ENCODE peak calls at places on chromosome 14, in ten cellular contexts. One of them, this sample, is unnamed.

GRCh38 chr14:94009767-94010166 is 12.7 kb downstream of the CCDC197 start:
- DNase-seq in endodermal cell: no peak
- DNase-seq in effector memory CD4-positive, alpha-beta T cell: no peak
- DNase-seq in OCI-LY7: no peak
- DNase-seq in A549: no peak
- DNase-seq in left lung: no peak
- DNase-seq in heart left ventricle: no peak
- DNase-seq in neural progenitor cell: no peak
- DNase-seq in iPS DF 6.9: no peak
- DNase-seq in psoas muscle: peak; percentile 20
- DNase-seq in this sample: no peak

GRCh38 chr14:99971929-99972747 is 93.1 kb upstream of the EVL start:
- DNase-seq in iPS DF 6.9: no peak
- DNase-seq in effector memory CD4-positive, alpha-beta T cell: no peak
- DNase-seq in neural progenitor cell: peak; percentile 75
- DNase-seq in OCI-LY7: peak; percentile 19
- DNase-seq in psoas muscle: no peak
- DNase-seq in endodermal cell: peak; percentile 68
- DNase-seq in A549: no peak
- DNase-seq in left lung: peak; percentile 80
- DNase-seq in heart left ventricle: peak; percentile 18
- DNase-seq in this sample: no peak

GRCh38 chr14:53847057-53847456 is 109.6 kb downstream of the BMP4 start:
- DNase-seq in iPS DF 6.9: no peak
- DNase-seq in effector memory CD4-positive, alpha-beta T cell: no peak
- DNase-seq in heart left ventricle: no peak
- DNase-seq in left lung: no peak
- DNase-seq in psoas muscle: no peak
- DNase-seq in A549: no peak
- DNase-seq in OCI-LY7: no peak
- DNase-seq in endodermal cell: no peak
- DNase-seq in neural progenitor cell: no peak
- DNase-seq in this sample: no peak

GRCh38 chr14:73721101-73721821 is 7.1 kb upstream of the PNMA1 start:
- DNase-seq in psoas muscle: no peak
- DNase-seq in iPS DF 6.9: no peak
- DNase-seq in endodermal cell: peak; percentile 88
- DNase-seq in left lung: no peak
- DNase-seq in neural progenitor cell: peak; percentile 41
- DNase-seq in heart left ventricle: no peak
- DNase-seq in OCI-LY7: no peak
- DNase-seq in effector memory CD4-positive, alpha-beta T cell: no peak
- DNase-seq in A549: no peak
- DNase-seq in this sample: no peak

GRCh38 chr14:105761842-105762241 is 235.5 kb downstream of the TMEM121 start:
- DNase-seq in A549: no peak
- DNase-seq in left lung: no peak
- DNase-seq in iPS DF 6.9: no peak
- DNase-seq in endodermal cell: no peak
- DNase-seq in neural progenitor cell: no peak
- DNase-seq in OCI-LY7: no peak
- DNase-seq in psoas muscle: no peak
- DNase-seq in effector memory CD4-positive, alpha-beta T cell: no peak
- DNase-seq in heart left ventricle: no peak
- DNase-seq in this sample: no peak

GRCh38 chr14:96587823-96588385 is 85.7 kb downstream of the PAPOLA start:
- DNase-seq in OCI-LY7: no peak
- DNase-seq in left lung: no peak
- DNase-seq in psoas muscle: no peak
- DNase-seq in iPS DF 6.9: no peak
- DNase-seq in endodermal cell: peak; percentile 36
- DNase-seq in heart left ventricle: no peak
- DNase-seq in A549: no peak
- DNase-seq in neural progenitor cell: no peak
- DNase-seq in effector memory CD4-positive, alpha-beta T cell: no peak
- DNase-seq in this sample: no peak

GRCh38 chr14:89965839-89966238 is 10.1 kb downstream of the TDP1 start:
- DNase-seq in left lung: no peak
- DNase-seq in psoas muscle: no peak
- DNase-seq in effector memory CD4-positive, alpha-beta T cell: no peak
- DNase-seq in A549: no peak
- DNase-seq in heart left ventricle: no peak
- DNase-seq in OCI-LY7: no peak
- DNase-seq in iPS DF 6.9: no peak
- DNase-seq in neural progenitor cell: no peak
- DNase-seq in endodermal cell: no peak
- DNase-seq in this sample: no peak

GRCh38 chr14:50725761-50726160 is 57.7 kb upstream of the SAV1 start:
- DNase-seq in OCI-LY7: no peak
- DNase-seq in left lung: no peak
- DNase-seq in effector memory CD4-positive, alpha-beta T cell: no peak
- DNase-seq in A549: no peak
- DNase-seq in endodermal cell: no peak
- DNase-seq in heart left ventricle: no peak
- DNase-seq in iPS DF 6.9: no peak
- DNase-seq in neural progenitor cell: no peak
- DNase-seq in psoas muscle: no peak
- DNase-seq in this sample: no peak

GRCh38 chr14:66539034-66539433 is 31.1 kb downstream of the GPHN start:
- DNase-seq in neural progenitor cell: no peak
- DNase-seq in endodermal cell: no peak
- DNase-seq in effector memory CD4-positive, alpha-beta T cell: no peak
- DNase-seq in heart left ventricle: no peak
- DNase-seq in psoas muscle: no peak
- DNase-seq in A549: no peak
- DNase-seq in OCI-LY7: no peak
- DNase-seq in left lung: no peak
- DNase-seq in iPS DF 6.9: no peak
- DNase-seq in this sample: no peak
- H3K4me1 ChIP-seq in neural progenitor cell: no peaks in the 10 kb centered on the region
- H3K4me1 ChIP-seq in endodermal cell: no peaks in the 10 kb centered on the region
- H3K4me1 ChIP-seq in effector memory CD4-positive, alpha-beta T cell: no peaks in the 10 kb centered on the region
- H3K4me1 ChIP-seq in heart left ventricle: peaks cover 13% of the 10 kb centered on the region
- H3K4me1 ChIP-seq in psoas muscle: peaks cover 20% of the 10 kb centered on the region
- H3K4me1 ChIP-seq in A549: no peaks in the 10 kb centered on the region
- H3K4me1 ChIP-seq in OCI-LY7: no peaks in the 10 kb centered on the region
- H3K4me1 ChIP-seq in left lung: no peaks in the 10 kb centered on the region
- H3K4me1 ChIP-seq in iPS DF 6.9: no peaks in the 10 kb centered on the region
- H3K4me1 ChIP-seq in this sample: no peaks in the 10 kb centered on the region

GRCh38 chr14:70885343-70886014 is 21.8 kb upstream of the PCNX1 start:
- DNase-seq in iPS DF 6.9: no peak
- DNase-seq in neural progenitor cell: no peak
- DNase-seq in heart left ventricle: no peak
- DNase-seq in left lung: no peak
- DNase-seq in endodermal cell: no peak
- DNase-seq in effector memory CD4-positive, alpha-beta T cell: no peak
- DNase-seq in OCI-LY7: no peak
- DNase-seq in psoas muscle: no peak
- DNase-seq in A549: no peak
- DNase-seq in this sample: no peak

GRCh38 chr14:70884595-70885342 is 22.5 kb upstream of the PCNX1 start:
- DNase-seq in left lung: no peak
- DNase-seq in iPS DF 6.9: no peak
- DNase-seq in endodermal cell: no peak
- DNase-seq in neural progenitor cell: no peak
- DNase-seq in effector memory CD4-positive, alpha-beta T cell: no peak
- DNase-seq in heart left ventricle: no peak
- DNase-seq in OCI-LY7: no peak
- DNase-seq in psoas muscle: no peak
- DNase-seq in A549: no peak
- DNase-seq in this sample: no peak

GRCh38 chr14:70888151-70888499 is 19.1 kb upstream of the PCNX1 start:
- DNase-seq in heart left ventricle: no peak
- DNase-seq in endodermal cell: no peak
- DNase-seq in effector memory CD4-positive, alpha-beta T cell: no peak
- DNase-seq in neural progenitor cell: no peak
- DNase-seq in left lung: no peak
- DNase-seq in OCI-LY7: no peak
- DNase-seq in iPS DF 6.9: no peak
- DNase-seq in psoas muscle: no peak
- DNase-seq in A549: no peak
- DNase-seq in this sample: no peak

GRCh38 chr14:70887207-70888150 is 19.8 kb upstream of the PCNX1 start:
- DNase-seq in psoas muscle: no peak
- DNase-seq in OCI-LY7: no peak
- DNase-seq in A549: no peak
- DNase-seq in iPS DF 6.9: no peak
- DNase-seq in endodermal cell: no peak
- DNase-seq in effector memory CD4-positive, alpha-beta T cell: no peak
- DNase-seq in left lung: no peak
- DNase-seq in heart left ventricle: no peak
- DNase-seq in neural progenitor cell: no peak
- DNase-seq in this sample: no peak

GRCh38 chr14:70886421-70887206 is 20.6 kb upstream of the PCNX1 start:
- DNase-seq in psoas muscle: no peak
- DNase-seq in endodermal cell: no peak
- DNase-seq in effector memory CD4-positive, alpha-beta T cell: peak; percentile 30
- DNase-seq in heart left ventricle: no peak
- DNase-seq in neural progenitor cell: no peak
- DNase-seq in A549: no peak
- DNase-seq in left lung: no peak
- DNase-seq in OCI-LY7: peak; percentile 33
- DNase-seq in iPS DF 6.9: no peak
- DNase-seq in this sample: peak; percentile 23
- H3K4me1 ChIP-seq in psoas muscle: no peaks in the 10 kb centered on the region
- H3K4me1 ChIP-seq in endodermal cell: no peaks in the 10 kb centered on the region
- H3K4me1 ChIP-seq in effector memory CD4-positive, alpha-beta T cell: peaks cover 77% of the 10 kb centered on the region
- H3K4me1 ChIP-seq in heart left ventricle: peaks cover 3% of the 10 kb centered on the region
- H3K4me1 ChIP-seq in neural progenitor cell: no peaks in the 10 kb centered on the region
- H3K4me1 ChIP-seq in A549: no peaks in the 10 kb centered on the region
- H3K4me1 ChIP-seq in left lung: peaks cover 71% of the 10 kb centered on the region
- H3K4me1 ChIP-seq in OCI-LY7: peaks cover 14% of the 10 kb centered on the region
- H3K4me1 ChIP-seq in iPS DF 6.9: no peaks in the 10 kb centered on the region
- H3K4me1 ChIP-seq in this sample: peaks cover 67% of the 10 kb centered on the region

DNA sequence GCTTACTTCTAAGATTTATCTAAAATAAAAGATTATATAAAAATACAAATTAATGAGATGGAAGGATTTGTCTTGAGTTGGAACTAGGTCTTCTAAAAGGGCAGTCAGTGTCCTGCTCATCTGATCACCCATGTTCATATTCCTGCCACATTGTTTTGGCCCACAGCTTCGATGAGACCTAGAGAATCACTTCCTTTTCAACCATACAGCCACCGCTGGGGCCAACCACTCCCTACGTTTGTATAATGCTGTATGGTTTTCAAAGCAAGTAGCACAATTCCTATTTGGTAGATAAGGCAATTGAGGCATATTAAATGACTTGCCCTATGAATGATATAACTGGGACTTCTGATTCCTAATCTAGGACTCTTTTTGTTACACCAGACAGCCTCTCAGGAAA is 249.4 kb downstream of the ZFP36L1 start:
- DNase-seq in neural progenitor cell: no peak
- DNase-seq in effector memory CD4-positive, alpha-beta T cell: no peak
- DNase-seq in A549: no peak
- DNase-seq in heart left ventricle: no peak
- DNase-seq in iPS DF 6.9: no peak
- DNase-seq in OCI-LY7: no peak
- DNase-seq in endodermal cell: no peak
- DNase-seq in psoas muscle: no peak
- DNase-seq in left lung: no peak
- DNase-seq in this sample: no peak
- H3K4me1 ChIP-seq in neural progenitor cell: peaks cover 43% of the 10 kb centered on the region
- H3K4me1 ChIP-seq in effector memory CD4-positive, alpha-beta T cell: no peaks in the 10 kb centered on the region
- H3K4me1 ChIP-seq in A549: peaks cover 21% of the 10 kb centered on the region
- H3K4me1 ChIP-seq in heart left ventricle: peaks cover 54% of the 10 kb centered on the region
- H3K4me1 ChIP-seq in iPS DF 6.9: peaks cover 4% of the 10 kb centered on the region
- H3K4me1 ChIP-seq in OCI-LY7: no peaks in the 10 kb centered on the region
- H3K4me1 ChIP-seq in endodermal cell: no peaks in the 10 kb centered on the region
- H3K4me1 ChIP-seq in psoas muscle: peaks cover 60% of the 10 kb centered on the region
- H3K4me1 ChIP-seq in left lung: peaks cover 26% of the 10 kb centered on the region
- H3K4me1 ChIP-seq in this sample: no peaks in the 10 kb centered on the region

GRCh38 chr14:91399868-91400640 is 17.6 kb downstream of the CCDC88C start:
- DNase-seq in psoas muscle: no peak
- DNase-seq in heart left ventricle: no peak
- DNase-seq in endodermal cell: peak; percentile 64
- DNase-seq in iPS DF 6.9: no peak
- DNase-seq in A549: no peak
- DNase-seq in effector memory CD4-positive, alpha-beta T cell: no peak
- DNase-seq in neural progenitor cell: no peak
- DNase-seq in left lung: no peak
- DNase-seq in OCI-LY7: peak; percentile 58
- DNase-seq in this sample: peak; percentile 49

GRCh38 chr14:91400696-91401095 is 16.9 kb downstream of the CCDC88C start:
- DNase-seq in heart left ventricle: no peak
- DNase-seq in psoas muscle: no peak
- DNase-seq in iPS DF 6.9: no peak
- DNase-seq in OCI-LY7: no peak
- DNase-seq in neural progenitor cell: no peak
- DNase-seq in left lung: no peak
- DNase-seq in endodermal cell: no peak
- DNase-seq in effector memory CD4-positive, alpha-beta T cell: no peak
- DNase-seq in A549: no peak
- DNase-seq in this sample: no peak

GRCh38 chr14:91403069-91403600 is 14.5 kb downstream of the CCDC88C start:
- DNase-seq in iPS DF 6.9: no peak
- DNase-seq in A549: no peak
- DNase-seq in neural progenitor cell: no peak
- DNase-seq in heart left ventricle: no peak
- DNase-seq in effector memory CD4-positive, alpha-beta T cell: no peak
- DNase-seq in psoas muscle: no peak
- DNase-seq in endodermal cell: no peak
- DNase-seq in OCI-LY7: no peak
- DNase-seq in left lung: no peak
- DNase-seq in this sample: no peak

GRCh38 chr14:91401751-91402150 is 15.9 kb downstream of the CCDC88C start:
- DNase-seq in OCI-LY7: no peak
- DNase-seq in endodermal cell: no peak
- DNase-seq in psoas muscle: no peak
- DNase-seq in iPS DF 6.9: no peak
- DNase-seq in effector memory CD4-positive, alpha-beta T cell: no peak
- DNase-seq in neural progenitor cell: no peak
- DNase-seq in heart left ventricle: no peak
- DNase-seq in A549: no peak
- DNase-seq in left lung: no peak
- DNase-seq in this sample: no peak

GRCh38 chr14:91402278-91403068 is 15.1 kb downstream of the CCDC88C start:
- DNase-seq in neural progenitor cell: no peak
- DNase-seq in effector memory CD4-positive, alpha-beta T cell: no peak
- DNase-seq in heart left ventricle: peak; percentile 53
- DNase-seq in iPS DF 6.9: no peak
- DNase-seq in endodermal cell: no peak
- DNase-seq in A549: no peak
- DNase-seq in left lung: no peak
- DNase-seq in psoas muscle: no peak
- DNase-seq in OCI-LY7: no peak
- DNase-seq in this sample: no peak
- H3K4me1 ChIP-seq in neural progenitor cell: peaks cover 14% of the 10 kb centered on the region
- H3K4me1 ChIP-seq in effector memory CD4-positive, alpha-beta T cell: peaks cover 87% of the 10 kb centered on the region
- H3K4me1 ChIP-seq in heart left ventricle: peaks cover 35% of the 10 kb centered on the region
- H3K4me1 ChIP-seq in iPS DF 6.9: peaks cover 7% of the 10 kb centered on the region
- H3K4me1 ChIP-seq in endodermal cell: peaks cover 4% of the 10 kb centered on the region
- H3K4me1 ChIP-seq in A549: no peaks in the 10 kb centered on the region
- H3K4me1 ChIP-seq in left lung: peaks cover 97% of the 10 kb centered on the region
- H3K4me1 ChIP-seq in psoas muscle: no peaks in the 10 kb centered on the region
- H3K4me1 ChIP-seq in OCI-LY7: peaks cover 94% of the 10 kb centered on the region
- H3K4me1 ChIP-seq in this sample: peaks cover 92% of the 10 kb centered on the region

This sample was measured in CD8-positive, alpha-beta T cell.